ENCODE peak calls at places on chromosomes 2 and 18, in six cellular contexts. A, Q, K, O, U and I are unnamed samples.

GRCh38 chr2:64799592-64800252 is 146.0 kb upstream of the SERTAD2 start:
- DNase-seq in A (no peak), Q (no peak), K (no peak), O (no peak), U (no peak), I (no peak)

GRCh38 chr2:173298536-173299097 is 56.1 kb upstream of the CDCA7 start:
- DNase-seq in A (no peak), Q (no peak), K (no peak), O (no peak), U (no peak), I (no peak)

GRCh38 chr2:83168377-83168776 is 1290.7 kb downstream of the SUCLG1 start:
- DNase-seq in A (no peak), Q (no peak), K (no peak), O (no peak), U (no peak), I (no peak)

GRCh38 chr18:54359233-54359632 is 1.5 kb downstream of the C18orf54 start:
- DNase-seq in A (no peak), Q (no peak), K (peak), O (no peak), U (peak), I (no peak)

GRCh38 chr18:45014047-45014501 is 333.4 kb downstream of the SETBP1 start:
- DNase-seq in A (no peak), Q (no peak), K (peak), O (no peak), U (peak), I (no peak)

GRCh38 chr18:24530630-24531111 is 70.2 kb downstream of the HRH4 start:
- DNase-seq in A (no peak), Q (no peak), K (peak), O (no peak), U (peak), I (no peak)

GRCh38 chr2:241799522-241800197 is 9.3 kb upstream of the NEU4 start:
- DNase-seq in A (peak), Q (no peak), K (no peak), O (peak), U (no peak), I (no peak)

GRCh38 chr18:73235491-73235890 is 367.7 kb upstream of the NETO1 start:
- DNase-seq in A (no peak), Q (no peak), K (peak), O (no peak), U (peak), I (no peak)

GRCh38 chr18:46213295-46213694 is 109.1 kb downstream of the HAUS1 start:
- DNase-seq in A (no peak), Q (no peak), K (no peak), O (no peak), U (peak), I (no peak)

GRCh38 chr2:191150121-191150450 is 708 bp downstream of the STAT4 start:
- DNase-seq in A (no peak), Q (no peak), K (no peak), O (no peak), U (no peak), I (no peak)

GRCh38 chr2:84373391-84373790 is 85.7 kb downstream of the SUCLG1 start:
- DNase-seq in A (no peak), Q (no peak), K (no peak), O (no peak), U (no peak), I (no peak)

GRCh38 chr2:192043216-192043870 is 151.4 kb downstream of the TMEFF2 start:
- DNase-seq in A (no peak), Q (no peak), K (no peak), O (no peak), U (no peak), I (no peak)

GRCh38 chr18:25457636-25458035 is 105.7 kb upstream of the ZNF521 start:
- DNase-seq in A (no peak), Q (no peak), K (peak), O (no peak), U (no peak), I (no peak)

GRCh38 chr2:183037660-183038340 is 457 bp downstream of the NCKAP1 start:
- DNase-seq in A (peak), Q (peak), K (peak), O (peak), U (no peak), I (no peak)

GRCh38 chr2:8652774-8653426 is 29.0 kb upstream of the ID2 start:
- DNase-seq in A (no peak), Q (no peak), K (no peak), O (no peak), U (no peak), I (no peak)

GRCh38 chr2:236241181-236242056 is 22.8 kb downstream of the ASB18 start:
- DNase-seq in A (no peak), Q (no peak), K (no peak), O (no peak), U (no peak), I (no peak)

GRCh38 chr2:24820598-24821432 is 27.6 kb downstream of the CENPO start:
- DNase-seq in A (no peak), Q (no peak), K (no peak), O (no peak), U (no peak), I (no peak)

GRCh38 chr2:45115181-45115580 is 105.9 kb upstream of the SIX2 start:
- DNase-seq in A (no peak), Q (no peak), K (no peak), O (no peak), U (no peak), I (no peak)

GRCh38 chr2:128440087-128440665 is 121.5 kb upstream of the HS6ST1 start:
- DNase-seq in A (no peak), Q (no peak), K (no peak), O (no peak), U (no peak), I (no peak)

GRCh38 chr2:176599796-176600485 is 330.7 kb downstream of the MTX2 start:
- DNase-seq in A (no peak), Q (no peak), K (no peak), O (no peak), U (no peak), I (no peak)

GRCh38 chr2:135948642-135949355 is 36.6 kb downstream of the DARS1 start:
- DNase-seq in A (no peak), Q (no peak), K (peak), O (no peak), U (peak), I (no peak)

GRCh38 chr2:86333378-86333777 is 4.0 kb downstream of the REEP1 start:
- DNase-seq in A (no peak), Q (no peak), K (no peak), O (no peak), U (no peak), I (no peak)

GRCh38 chr18:28134774-28135173 is 42.2 kb downstream of the CDH2 start:
- DNase-seq in A (no peak), Q (peak), K (no peak), O (no peak), U (no peak), I (no peak)

GRCh38 chr2:48829036-48829435 is 73.5 kb upstream of the LHCGR start:
- DNase-seq in A (no peak), Q (no peak), K (peak), O (no peak), U (no peak), I (no peak)

GRCh38 chr2:109105113-109105512 is 23.9 kb upstream of the SH3RF3 start:
- DNase-seq in A (no peak), Q (no peak), K (no peak), O (no peak), U (no peak), I (no peak)

GRCh38 chr2:168184896-168185513 is 62.4 kb downstream of the STK39 start:
- DNase-seq in A (no peak), Q (no peak), K (peak), O (no peak), U (no peak), I (no peak)

DNA sequence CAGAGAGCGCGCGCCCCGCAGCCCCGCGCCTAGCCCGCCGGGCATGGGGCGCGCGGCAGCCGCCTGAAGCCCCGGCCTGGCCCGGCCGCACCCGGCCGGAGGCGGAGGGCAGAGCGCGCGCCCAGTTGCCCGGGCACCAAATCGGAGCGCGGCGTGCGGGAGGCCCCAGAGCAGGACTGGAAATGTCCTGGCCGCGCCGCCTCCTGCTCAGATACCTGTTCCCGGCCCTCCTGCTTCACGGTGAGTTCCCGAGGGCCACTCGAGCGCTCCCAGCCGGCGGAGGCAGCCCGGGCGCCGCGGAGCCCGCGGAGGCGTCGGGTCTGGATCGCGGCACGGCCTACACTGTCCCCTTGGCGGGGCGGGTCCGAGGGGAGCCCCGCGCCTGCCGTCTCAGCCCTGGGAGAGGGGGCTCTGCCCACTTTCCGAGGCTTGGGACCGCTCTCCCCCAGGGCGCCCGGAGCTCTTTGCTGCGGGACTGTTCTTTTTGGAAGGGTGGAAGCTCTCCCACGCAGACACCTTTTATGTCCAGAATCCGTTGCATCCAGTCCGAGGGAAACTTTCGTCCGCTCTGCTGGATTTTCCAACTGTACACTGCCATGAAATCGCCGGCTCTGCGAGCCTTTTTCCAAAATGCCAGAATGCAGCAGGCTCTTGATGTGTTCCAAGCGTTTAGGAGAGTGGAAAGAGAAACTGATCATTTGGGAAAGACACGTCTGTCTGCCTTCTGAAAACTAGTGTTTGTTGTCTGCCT is 540 bp downstream of the APCDD1 start:
- DNase-seq in A (no peak), Q (no peak), K (no peak), O (peak), U (peak), I (no peak)
- TF ChIP-seq CTCF in A (no peak), Q (no peak), K (no peak), O (no peak), U (no peak), I (no peak)

GRCh38 chr2:99081886-99082285 is 59.6 kb upstream of the C2orf15 start:
- DNase-seq in A (no peak), Q (no peak), K (no peak), O (no peak), U (no peak), I (no peak)

GRCh38 chr2:99086385-99086784 is 55.1 kb upstream of the C2orf15 start:
- DNase-seq in A (no peak), Q (no peak), K (no peak), O (no peak), U (no peak), I (no peak)

GRCh38 chr2:99084256-99084655 is 57.3 kb upstream of the C2orf15 start:
- DNase-seq in A (no peak), Q (no peak), K (no peak), O (no peak), U (no peak), I (no peak)

GRCh38 chr2:99088017-99088416 is 53.5 kb upstream of the C2orf15 start:
- DNase-seq in A (no peak), Q (no peak), K (peak), O (no peak), U (no peak), I (no peak)

DNA sequence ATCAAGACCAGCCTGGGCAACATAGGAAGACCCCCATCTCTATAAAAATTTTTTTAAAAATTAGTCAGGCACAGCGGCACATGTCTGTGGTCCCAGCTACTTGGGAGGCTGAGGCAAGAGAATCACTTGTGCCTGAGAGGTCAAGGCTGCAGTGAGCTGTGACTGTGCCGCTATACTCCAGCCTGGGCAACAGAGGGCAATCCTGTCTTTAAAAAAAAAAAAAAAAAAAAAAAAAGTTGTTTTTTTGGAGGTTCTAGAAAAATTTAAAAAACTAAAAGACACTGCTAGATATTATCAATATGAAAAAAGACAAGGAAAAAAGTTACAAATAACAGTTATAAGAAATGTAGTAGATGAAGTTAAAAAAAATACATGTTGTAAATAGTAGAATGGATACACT is 56.1 kb upstream of the C2orf15 start:
- DNase-seq in A (no peak), Q (no peak), K (no peak), O (no peak), U (peak), I (no peak)
- TF ChIP-seq CTCF in A (no peak), Q (peak), K (peak), O (no peak), U (peak), I (no peak)

GRCh38 chr2:202060218-202060617 is 12.8 kb upstream of the KIAA2012 start:
- DNase-seq in A (no peak), Q (no peak), K (no peak), O (no peak), U (no peak), I (no peak)
- TF ChIP-seq CTCF in A (no peak), Q (peak), K (no peak), O (no peak), U (peak), I (no peak)

GRCh38 chr2:71789556-71790219 is 336.3 kb downstream of the DYSF start:
- DNase-seq in A (no peak), Q (no peak), K (no peak), O (peak), U (peak), I (no peak)
- TF ChIP-seq CTCF in A (no peak), Q (no peak), K (peak), O (no peak), U (peak), I (no peak)

DNA sequence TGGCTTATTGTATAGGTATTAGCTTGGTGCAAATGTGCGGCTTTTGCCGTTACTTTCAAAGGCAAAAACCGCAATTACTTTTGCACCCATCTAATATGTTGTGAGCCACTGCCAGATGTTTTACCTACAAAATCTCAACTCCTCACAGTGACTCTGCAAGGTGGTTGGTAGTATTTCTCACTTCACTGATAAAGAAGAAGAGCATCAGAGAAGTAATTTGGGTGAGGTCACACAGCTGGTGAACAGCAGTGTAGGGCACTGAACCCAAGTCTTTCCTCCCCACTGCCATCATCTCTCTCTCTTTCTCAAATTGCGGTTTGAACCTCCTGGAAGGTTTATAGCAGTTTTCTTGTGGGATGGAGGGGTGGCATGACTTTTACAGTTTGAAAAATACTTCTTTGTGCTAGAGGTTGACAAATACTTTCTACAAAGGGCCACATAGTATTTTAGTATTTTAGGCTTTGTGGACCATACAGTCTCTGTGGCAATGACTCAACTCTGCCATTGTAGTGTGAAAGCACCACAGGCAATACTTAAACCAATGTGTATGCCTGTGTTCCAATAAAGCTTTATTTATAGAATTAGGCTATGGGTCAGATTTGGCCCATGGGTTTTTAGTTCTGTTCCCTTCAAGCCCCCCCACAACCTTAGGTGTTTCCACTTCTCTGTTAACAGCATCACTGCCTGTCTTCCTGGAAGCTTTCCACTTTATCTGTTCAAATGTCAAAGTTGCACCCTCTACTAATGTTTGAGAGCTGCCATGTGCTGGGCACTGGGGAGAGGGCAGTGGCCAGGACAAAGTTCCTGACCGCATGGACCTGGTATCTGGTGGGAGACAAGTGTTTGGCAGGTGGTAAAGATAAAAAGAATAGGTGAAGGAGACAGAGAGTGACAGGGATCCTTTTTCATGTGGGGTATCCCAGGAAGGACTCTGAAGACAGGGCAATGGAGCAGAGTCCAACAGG is 30.1 kb downstream of the FHOD3 start:
- DNase-seq in A (no peak), Q (no peak), K (no peak), O (no peak), U (no peak), I (no peak)
- TF ChIP-seq CTCF in A (no peak), Q (no peak), K (no peak), O (no peak), U (no peak), I (no peak)

GRCh38 chr2:158456309-158457066 is at the start of the genes CCDC148 and PKP4:
- DNase-seq in A (peak), Q (peak), K (peak), O (peak), U (peak), I (peak)
- TF ChIP-seq CTCF in A (peak), Q (no peak), K (peak), O (peak), U (peak), I (no peak)

GRCh38 chr2:70965506-70965905 is 12.9 kb upstream of the ANKRD53 start:
- DNase-seq in A (no peak), Q (no peak), K (no peak), O (no peak), U (no peak), I (no peak)

GRCh38 chr2:70962885-70963878 is 15.2 kb upstream of the ANKRD53 start:
- DNase-seq in A (no peak), Q (no peak), K (no peak), O (no peak), U (no peak), I (no peak)

GRCh38 chr2:70964133-70964532 is 14.3 kb upstream of the ANKRD53 start:
- DNase-seq in A (no peak), Q (no peak), K (no peak), O (no peak), U (no peak), I (no peak)

GRCh38 chr2:70966681-70967080 is 11.7 kb upstream of the ANKRD53 start:
- DNase-seq in A (no peak), Q (no peak), K (no peak), O (no peak), U (no peak), I (no peak)

GRCh38 chr2:70964596-70965386 is 13.6 kb upstream of the ANKRD53 start:
- DNase-seq in A (peak), Q (peak), K (peak), O (peak), U (peak), I (peak)
- TF ChIP-seq CTCF in A (peak), Q (peak), K (peak), O (peak), U (peak), I (no peak)

GRCh38 chr2:27734305-27734704 is 37.2 kb upstream of the MRPL33 start:
- DNase-seq in A (no peak), Q (no peak), K (no peak), O (no peak), U (no peak), I (no peak)

GRCh38 chr2:27737676-27738348 is 33.7 kb upstream of the MRPL33 start:
- DNase-seq in A (no peak), Q (no peak), K (peak), O (no peak), U (peak), I (no peak)

GRCh38 chr2:27736031-27736889 is 35.3 kb upstream of the MRPL33 start:
- DNase-seq in A (no peak), Q (no peak), K (peak), O (no peak), U (peak), I (no peak)

GRCh38 chr2:27736890-27737204 is 34.7 kb upstream of the MRPL33 start:
- DNase-seq in A (no peak), Q (no peak), K (no peak), O (no peak), U (no peak), I (no peak)

GRCh38 chr2:27735263-27735904 is 36.1 kb upstream of the MRPL33 start:
- DNase-seq in A (peak), Q (peak), K (peak), O (peak), U (peak), I (no peak)
- TF ChIP-seq CTCF in A (no peak), Q (no peak), K (no peak), O (no peak), U (no peak), I (no peak)

GRCh38 chr18:471701-472100 is 28.8 kb downstream of the COLEC12 start:
- DNase-seq in A (no peak), Q (no peak), K (peak), O (no peak), U (peak), I (no peak)

GRCh38 chr18:464311-464659 is 36.2 kb downstream of the COLEC12 start:
- DNase-seq in A (no peak), Q (no peak), K (no peak), O (no peak), U (no peak), I (no peak)

GRCh38 chr18:470661-471501 is 29.6 kb downstream of the COLEC12 start:
- DNase-seq in A (no peak), Q (no peak), K (peak), O (no peak), U (peak), I (no peak)

GRCh38 chr18:473687-474265 is 26.7 kb downstream of the COLEC12 start:
- DNase-seq in A (no peak), Q (no peak), K (no peak), O (no peak), U (peak), I (no peak)

GRCh38 chr18:468841-469796 is 31.4 kb downstream of the COLEC12 start:
- DNase-seq in A (no peak), Q (no peak), K (no peak), O (no peak), U (no peak), I (no peak)
- TF ChIP-seq CTCF in A (no peak), Q (no peak), K (no peak), O (no peak), U (no peak), I (no peak)